ENCODE peak calls at places on chromosome 21, in four cellular contexts. One of them, this sample, is unnamed. For H3K4me1, the result is how much of the 10 kb centered on the place peaks cover.

GRCh38 chr21:21921410-21922232 is 923.4 kb downstream of the NCAM2 start:
- DNase-seq in transverse colon: no peak
- DNase-seq in neural progenitor cell: peak
- DNase-seq in ovary: no peak
- DNase-seq in this sample: no peak

GRCh38 chr21:33760641-33761103 is 118.4 kb downstream of the ITSN1 start:
- DNase-seq in neural progenitor cell: no peak
- DNase-seq in transverse colon: no peak
- DNase-seq in ovary: no peak
- DNase-seq in this sample: no peak

GRCh38 chr21:41169701-41170100 is 1.7 kb downstream of the BACE2 start:
- DNase-seq in transverse colon: no peak
- DNase-seq in neural progenitor cell: no peak
- DNase-seq in ovary: no peak
- DNase-seq in this sample: no peak

GRCh38 chr21:34885125-34885524 is 164.0 kb downstream of the RUNX1 start:
- DNase-seq in neural progenitor cell: peak
- DNase-seq in transverse colon: no peak
- DNase-seq in ovary: no peak
- DNase-seq in this sample: peak

GRCh38 chr21:33362044-33362555 is 37.3 kb downstream of the IFNAR1 start:
- DNase-seq in transverse colon: peak
- DNase-seq in ovary: no peak
- DNase-seq in neural progenitor cell: peak
- DNase-seq in this sample: peak

GRCh38 chr21:31938330-31939301 is 65.8 kb downstream of the HUNK start:
- DNase-seq in ovary: no peak
- DNase-seq in transverse colon: no peak
- DNase-seq in neural progenitor cell: no peak
- DNase-seq in this sample: no peak

GRCh38 chr21:29540289-29540688 is 241.6 kb downstream of the BACH1 start:
- DNase-seq in neural progenitor cell: no peak
- DNase-seq in ovary: no peak
- DNase-seq in transverse colon: no peak
- DNase-seq in this sample: no peak

GRCh38 chr21:15289896-15290841 is 225.4 kb upstream of the NRIP1 start:
- DNase-seq in neural progenitor cell: peak
- DNase-seq in transverse colon: peak
- DNase-seq in ovary: peak
- DNase-seq in this sample: peak

GRCh38 chr21:39386194-39386593 is 37.3 kb upstream of the HMGN1 start:
- DNase-seq in neural progenitor cell: no peak
- DNase-seq in transverse colon: no peak
- DNase-seq in ovary: peak
- DNase-seq in this sample: peak

GRCh38 chr21:42385619-42386018 is 10.2 kb downstream of the TMPRSS3 start:
- DNase-seq in transverse colon: no peak
- DNase-seq in neural progenitor cell: no peak
- DNase-seq in ovary: no peak
- DNase-seq in this sample: no peak
- H3K4me1 ChIP-seq in transverse colon: under half
- H3K4me1 ChIP-seq in neural progenitor cell: under half
- H3K4me1 ChIP-seq in ovary: under half
- H3K4me1 ChIP-seq in this sample: under half

GRCh38 chr21:44914176-44914874 is 6.4 kb downstream of the ITGB2 start:
- DNase-seq in transverse colon: peak
- DNase-seq in neural progenitor cell: no peak
- DNase-seq in ovary: no peak
- DNase-seq in this sample: no peak
- H3K27ac ChIP-seq in transverse colon: peak
- H3K27ac ChIP-seq in neural progenitor cell: no peak
- H3K27ac ChIP-seq in ovary: no peak
- H3K27ac ChIP-seq in this sample: peak

DNA sequence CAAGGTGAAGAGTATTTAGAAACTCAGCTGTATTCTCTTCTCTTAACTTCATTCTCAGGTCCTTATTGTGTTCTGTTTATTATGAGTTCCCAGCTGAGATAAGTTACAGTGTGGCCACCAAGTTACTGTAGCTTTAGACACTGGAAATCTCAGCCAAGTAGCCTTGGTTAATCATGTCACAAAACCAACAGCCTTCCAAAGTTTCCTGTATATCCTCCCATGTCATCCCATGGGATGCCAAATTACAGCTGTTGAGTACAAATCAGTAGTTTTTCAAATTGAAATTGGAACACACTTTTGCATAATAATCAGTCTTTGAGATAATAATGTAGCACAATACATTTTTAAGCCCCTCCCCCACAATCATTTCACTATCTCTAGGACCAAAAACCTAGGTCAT is 10.7 kb downstream of the ADAMTS5 start:
- DNase-seq in ovary: no peak
- DNase-seq in transverse colon: no peak
- DNase-seq in neural progenitor cell: no peak
- DNase-seq in this sample: no peak
- TF ChIP-seq CTCF in ovary: no peak
- TF ChIP-seq CTCF in transverse colon: no peak
- TF ChIP-seq CTCF in neural progenitor cell: no peak
- TF ChIP-seq CTCF in this sample: no peak

GRCh38 chr21:38290809-38291208 is 34.0 kb downstream of the KCNJ15 start:
- DNase-seq in ovary: no peak
- DNase-seq in neural progenitor cell: no peak
- DNase-seq in transverse colon: no peak
- DNase-seq in this sample: no peak
- H3K4me1 ChIP-seq in ovary: under half
- H3K4me1 ChIP-seq in neural progenitor cell: under half
- H3K4me1 ChIP-seq in transverse colon: under half
- H3K4me1 ChIP-seq in this sample: under half